ENCODE peak calls at places on chromosomes 2 and 18, in nine cellular contexts. G, F, U, O, W, P, M, Q and S are unnamed samples.

GRCh38 chr18:75293591-75293990 is 83.0 kb downstream of the TSHZ1 start:
- DNase-seq in G (peak; percentile 26), F (peak; percentile 52), U (no peak), O (no peak), W (no peak), P (no peak), M (no peak), Q (no peak), S (no peak)

GRCh38 chr18:27863780-27864430 is 313.0 kb downstream of the CDH2 start:
- DNase-seq in G (no peak), F (no peak), U (no peak), O (no peak), W (no peak), P (no peak), M (no peak), Q (no peak), S (no peak)

GRCh38 chr2:215773728-215774127 is 239.6 kb downstream of the MREG start:
- DNase-seq in G (peak; percentile 94), F (no peak), U (no peak), O (peak; percentile 64), W (peak; percentile 25), P (no peak), M (no peak), Q (no peak), S (peak; percentile 42)

GRCh38 chr2:239577913-239578312 is 177.1 kb upstream of the HDAC4 start:
- DNase-seq in G (no peak), F (no peak), U (no peak), O (peak; percentile 32), W (peak; percentile 44), P (no peak), M (no peak), Q (no peak), S (no peak)

GRCh38 chr2:109447811-109448210 is 166.0 kb downstream of the SEPTIN10 start:
- DNase-seq in G (no peak), F (no peak), U (no peak), O (no peak), W (no peak), P (no peak), M (no peak), Q (no peak), S (no peak)

GRCh38 chr18:59623456-59624383 is 73.5 kb downstream of the CCBE1 start:
- DNase-seq in G (peak; percentile 63), F (no peak), U (no peak), O (no peak), W (no peak), P (no peak), M (no peak), Q (no peak), S (no peak)

GRCh38 chr2:163828760-163829159 is 93.0 kb upstream of the FIGN start:
- DNase-seq in G (no peak), F (no peak), U (no peak), O (no peak), W (peak; percentile 5), P (no peak), M (no peak), Q (no peak), S (no peak)

GRCh38 chr2:73107211-73107926 is 5.4 kb downstream of the RAB11FIP5 start:
- DNase-seq in G (no peak), F (peak; percentile 34), U (no peak), O (no peak), W (no peak), P (no peak), M (no peak), Q (no peak), S (no peak)

DNA sequence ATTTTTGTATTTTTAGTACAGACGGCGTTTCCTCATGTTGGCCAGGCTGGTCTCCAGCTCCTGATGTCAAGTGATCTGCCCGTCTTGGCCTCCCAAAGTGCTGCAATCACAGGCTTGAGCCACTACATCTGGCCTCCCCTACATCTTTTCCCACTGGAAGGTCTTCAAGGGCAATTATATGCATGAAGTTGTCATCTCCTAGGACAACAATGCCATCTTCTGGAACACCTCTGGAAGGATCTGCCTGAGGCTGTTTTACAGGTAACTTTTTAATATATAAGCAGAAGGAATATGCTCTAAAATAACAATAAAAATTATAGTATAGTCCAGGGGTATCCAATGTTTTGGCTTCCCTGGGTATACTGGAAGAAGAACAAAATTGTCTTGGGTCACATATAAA is 321.4 kb downstream of the AFF3 start:
- DNase-seq in G (no peak), F (no peak), U (no peak), O (no peak), W (no peak), P (no peak), M (no peak), Q (no peak), S (no peak)
- TF ChIP-seq CTCF in G (no peak), F (no peak), U (no peak), O (no peak), W (no peak), P (peak; percentile 33), M (peak; percentile 18), Q (no peak), S (no peak)

GRCh38 chr2:84033347-84033974 is 425.6 kb downstream of the SUCLG1 start:
- DNase-seq in G (no peak), F (no peak), U (no peak), O (no peak), W (no peak), P (no peak), M (no peak), Q (no peak), S (no peak)

GRCh38 chr2:84031312-84031711 is 427.8 kb downstream of the SUCLG1 start:
- DNase-seq in G (no peak), F (no peak), U (no peak), O (no peak), W (no peak), P (no peak), M (no peak), Q (no peak), S (no peak)

DNA sequence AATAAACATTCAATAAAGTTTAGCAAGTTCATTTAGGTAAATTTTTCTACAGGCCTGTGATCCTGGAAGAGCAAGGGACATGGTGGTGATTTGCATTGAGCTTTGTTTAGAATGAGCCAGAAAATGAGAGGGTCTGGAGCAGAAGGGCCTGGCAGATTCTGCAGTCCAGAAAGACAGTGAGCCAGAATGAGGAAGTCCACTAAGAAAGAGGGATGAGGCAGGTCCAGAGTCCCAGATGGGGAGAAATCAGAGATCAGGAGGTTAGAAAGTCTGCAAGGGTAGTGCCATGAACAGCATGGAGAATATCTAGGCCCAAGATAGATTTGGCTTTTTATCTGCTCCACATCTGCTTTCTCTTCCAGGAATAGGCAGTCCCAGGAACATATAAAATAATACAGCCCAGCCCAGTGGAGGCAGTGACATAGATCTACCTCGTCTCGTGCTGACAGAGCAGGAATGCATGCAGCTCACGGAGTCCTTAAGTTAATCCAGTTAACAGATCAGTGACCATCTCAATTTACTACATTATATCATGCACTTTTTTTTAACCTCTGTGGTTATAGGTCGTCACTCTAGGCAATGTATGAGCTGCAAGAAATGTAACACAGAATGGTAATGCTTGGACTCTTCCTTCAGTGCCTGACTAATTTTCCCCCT is 429.0 kb downstream of the SUCLG1 start:
- DNase-seq in G (no peak), F (no peak), U (no peak), O (no peak), W (no peak), P (no peak), M (no peak), Q (no peak), S (no peak)
- TF ChIP-seq CTCF in G (no peak), F (no peak), U (no peak), O (no peak), W (no peak), P (no peak), M (no peak), Q (no peak), S (no peak)

GRCh38 chr2:67006373-67006960 is 390.7 kb upstream of the ETAA1 start:
- DNase-seq in G (no peak), F (no peak), U (no peak), O (no peak), W (no peak), P (no peak), M (no peak), Q (no peak), S (no peak)

GRCh38 chr2:67008114-67008513 is 389.0 kb upstream of the ETAA1 start:
- DNase-seq in G (no peak), F (no peak), U (no peak), O (no peak), W (no peak), P (no peak), M (no peak), Q (no peak), S (no peak)

DNA sequence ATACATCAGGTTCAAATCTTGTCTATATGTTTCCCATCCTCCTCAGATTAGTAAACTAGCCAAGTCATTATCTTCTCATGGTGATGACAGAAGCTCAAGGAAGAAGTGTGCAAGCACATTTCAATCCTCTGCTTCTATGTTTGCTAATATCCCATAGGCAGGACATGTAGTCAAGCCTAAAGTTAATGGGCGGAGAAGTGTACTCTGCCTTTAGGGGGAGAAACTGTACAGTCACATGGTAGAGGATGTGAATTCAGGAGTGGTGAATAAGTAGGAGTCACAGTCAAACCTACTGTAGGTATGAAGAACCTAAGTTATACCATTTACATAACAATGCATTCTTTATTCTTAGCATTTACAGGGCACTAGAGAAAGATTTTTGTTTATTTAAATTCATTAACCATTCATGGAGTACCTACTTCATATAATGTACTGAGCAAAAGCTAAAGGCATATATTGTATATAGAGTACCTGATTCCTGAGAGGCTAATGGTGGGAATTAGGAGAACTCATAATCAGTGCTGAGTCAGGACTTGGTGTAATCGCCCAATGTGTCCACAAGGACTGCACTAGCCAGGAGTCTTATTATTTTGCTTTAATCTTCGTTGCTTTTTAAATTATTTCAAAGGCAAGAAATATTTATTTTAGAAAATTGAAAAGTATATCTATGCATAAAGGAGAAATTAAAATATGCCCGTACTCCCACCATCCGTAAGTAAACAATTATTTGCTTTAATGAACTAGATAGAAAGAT is 394.3 kb upstream of the ETAA1 start:
- DNase-seq in G (no peak), F (no peak), U (no peak), O (no peak), W (no peak), P (no peak), M (no peak), Q (no peak), S (no peak)
- TF ChIP-seq CTCF in G (no peak), F (no peak), U (peak; percentile 41), O (no peak), W (no peak), P (peak; percentile 56), M (no peak), Q (peak; percentile 33), S (no peak)

GRCh38 chr18:13005289-13005688 is 14.1 kb downstream of the CEP192 start:
- DNase-seq in G (no peak), F (no peak), U (no peak), O (no peak), W (no peak), P (no peak), M (no peak), Q (no peak), S (no peak)

GRCh38 chr18:12998332-12999060 is 7.3 kb downstream of the CEP192 start:
- DNase-seq in G (no peak), F (no peak), U (no peak), O (no peak), W (no peak), P (no peak), M (no peak), Q (no peak), S (no peak)

GRCh38 chr18:13004316-13004879 is 13.2 kb downstream of the CEP192 start:
- DNase-seq in G (no peak), F (no peak), U (no peak), O (no peak), W (no peak), P (no peak), M (no peak), Q (no peak), S (no peak)

GRCh38 chr18:13006731-13007550 is 15.8 kb downstream of the CEP192 start:
- DNase-seq in G (no peak), F (no peak), U (no peak), O (no peak), W (no peak), P (no peak), M (no peak), Q (no peak), S (no peak)

DNA sequence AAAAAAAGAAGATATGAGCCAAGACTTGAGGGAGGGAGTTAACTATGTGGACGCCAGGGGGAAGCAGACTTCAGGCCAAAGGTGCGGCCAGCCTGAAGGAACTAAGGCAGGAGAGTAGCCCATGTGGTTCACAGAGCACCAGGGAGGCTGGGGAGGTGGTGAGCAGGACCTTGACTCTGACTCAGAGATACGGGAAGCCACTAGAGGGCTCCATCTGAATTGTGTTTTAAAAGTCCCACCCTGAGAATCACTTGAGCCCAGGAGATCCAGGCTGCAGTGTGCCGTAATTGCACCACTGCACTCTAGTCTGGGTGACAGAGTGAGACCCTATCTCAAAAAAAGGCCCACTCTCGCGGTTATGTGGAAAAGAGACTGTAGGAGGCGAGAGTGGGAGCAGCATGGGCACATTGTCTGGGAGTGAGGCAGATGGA is 12.3 kb downstream of the CEP192 start:
- DNase-seq in G (peak; percentile 80), F (no peak), U (no peak), O (no peak), W (peak; percentile 82), P (peak; percentile 92), M (no peak), Q (peak; percentile 54), S (no peak)
- TF ChIP-seq CTCF in G (peak; percentile 55), F (no peak), U (peak; percentile 43), O (peak; percentile 26), W (peak; percentile 50), P (peak; percentile 71), M (peak; percentile 38), Q (peak; percentile 47), S (peak; percentile 10)